ENCODE peak calls at places on chromosomes 7 and 10, in four cellular contexts. U is heart left ventricle, Q is body of pancreas, V is testis. G is an unnamed sample. For H3K4me1, the result is how much of the 10 kb centered on the place peaks cover.

GRCh38 chr10:101856626-101857025 is 13.0 kb upstream of the KCNIP2 start:
- DNase-seq in U (no peak), Q (no peak), V (peak), G (no peak)

GRCh38 chr10:26359670-26360069 is 78.5 kb upstream of the APBB1IP start:
- DNase-seq in U (no peak), Q (no peak), V (no peak), G (no peak)

GRCh38 chr7:30664184-30664885 is 17.9 kb downstream of the CRHR2 start:
- DNase-seq in U (no peak), Q (no peak), V (no peak), G (no peak)

GRCh38 chr10:62113680-62114079 is 155.0 kb downstream of the RTKN2 start:
- DNase-seq in U (no peak), Q (no peak), V (no peak), G (no peak)

GRCh38 chr7:106773228-106773627 is 91.9 kb upstream of the PIK3CG start:
- DNase-seq in U (no peak), Q (no peak), V (no peak), G (no peak)

GRCh38 chr7:55552320-55553086 is 19.8 kb downstream of the VOPP1 start:
- DNase-seq in U (peak), Q (peak), V (no peak), G (peak)

GRCh38 chr7:3404490-3404889 is 103.4 kb downstream of the SDK1 start:
- DNase-seq in U (no peak), Q (peak), V (no peak), G (no peak)

GRCh38 chr7:107047902-107048782 is 3.6 kb downstream of the PRKAR2B start:
- DNase-seq in U (no peak), Q (no peak), V (no peak), G (no peak)

GRCh38 chr7:90738249-90738648 is 142.1 kb downstream of the CDK14 start:
- DNase-seq in U (no peak), Q (no peak), V (no peak), G (no peak)

GRCh38 chr10:79051766-79052165 is 17.0 kb upstream of the ZMIZ1 start:
- DNase-seq in U (no peak), Q (peak), V (no peak), G (no peak)

GRCh38 chr10:116947838-116948529 is 57.0 kb downstream of the SHTN1 start:
- DNase-seq in U (no peak), Q (peak), V (no peak), G (no peak)

GRCh38 chr7:43307522-43307921 is 195.1 kb downstream of the HECW1 start:
- DNase-seq in U (no peak), Q (no peak), V (no peak), G (no peak)

GRCh38 chr7:28202222-28202621 is 21.6 kb upstream of the JAZF1 start:
- DNase-seq in U (no peak), Q (no peak), V (no peak), G (no peak)

GRCh38 chr7:69932034-69932628 is 333.9 kb downstream of the AUTS2 start:
- DNase-seq in U (no peak), Q (peak), V (peak), G (peak)

GRCh38 chr7:90269163-90269562 is 24.2 kb downstream of the CFAP69 start:
- DNase-seq in U (no peak), Q (no peak), V (no peak), G (no peak)

GRCh38 chr7:12884856-12885440 is 197.5 kb downstream of the ARL4A start:
- DNase-seq in U (no peak), Q (no peak), V (no peak), G (no peak)

GRCh38 chr7:28166982-28167715 is 13.4 kb downstream of the JAZF1 start:
- DNase-seq in U (no peak), Q (no peak), V (no peak), G (no peak)

GRCh38 chr7:94656925-94657731 is 1.2 kb upstream of the SGCE start:
- DNase-seq in U (no peak), Q (no peak), V (peak), G (no peak)

GRCh38 chr10:84224411-84225028 is 824 bp downstream of the LRIT2 start:
- DNase-seq in U (no peak), Q (no peak), V (no peak), G (no peak)

GRCh38 chr7:80843018-80843671 is 75.7 kb downstream of the SEMA3C start:
- DNase-seq in U (no peak), Q (no peak), V (no peak), G (no peak)

GRCh38 chr7:45384499-45384898 is 189.7 kb upstream of the ADCY1 start:
- DNase-seq in U (no peak), Q (no peak), V (no peak), G (no peak)

GRCh38 chr10:48253970-48254657 is 20.4 kb downstream of the FRMPD2 start:
- DNase-seq in U (no peak), Q (no peak), V (no peak), G (no peak)

GRCh38 chr10:62248465-62248864 is 20.2 kb downstream of the RTKN2 start:
- DNase-seq in U (no peak), Q (no peak), V (no peak), G (no peak)

GRCh38 chr10:79270471-79271246 is 76.6 kb upstream of the PPIF start:
- DNase-seq in U (no peak), Q (peak), V (no peak), G (no peak)

GRCh38 chr10:43591303-43591904 is 14.8 kb upstream of the ZNF485 start:
- DNase-seq in U (no peak), Q (no peak), V (no peak), G (no peak)

GRCh38 chr10:28365840-28366239 is 63.0 kb upstream of the MPP7 start:
- DNase-seq in U (no peak), Q (no peak), V (no peak), G (no peak)

GRCh38 chr7:7719235-7719634 is 828 bp upstream of the RPA3 start:
- DNase-seq in U (peak), Q (peak), V (no peak), G (peak)

GRCh38 chr7:17937506-17938115 is 2.7 kb downstream of the SNX13 start:
- DNase-seq in U (no peak), Q (no peak), V (no peak), G (no peak)

GRCh38 chr10:86370006-86370585 is 3.5 kb upstream of the GRID1 start:
- DNase-seq in U (no peak), Q (no peak), V (no peak), G (no peak)

GRCh38 chr7:51328351-51328801 is 11.8 kb upstream of the COBL start:
- DNase-seq in U (no peak), Q (peak), V (no peak), G (no peak)

GRCh38 chr7:21927693-21928092 is 18.0 kb downstream of the CDCA7L start:
- DNase-seq in U (no peak), Q (no peak), V (no peak), G (no peak)

GRCh38 chr7:157059534-157059933 is 49.1 kb upstream of the MNX1 start:
- DNase-seq in U (no peak), Q (no peak), V (no peak), G (no peak)
- H3K4me1 ChIP-seq in U (under half), Q (under half), V (under half), G (under half)

GRCh38 chr10:32960022-32960421 is 2.0 kb upstream of the ITGB1 start:
- DNase-seq in U (no peak), Q (no peak), V (no peak), G (no peak)
- TF ChIP-seq POLR2A in U (no peak), Q (no peak), V (no peak), G (no peak)

DNA sequence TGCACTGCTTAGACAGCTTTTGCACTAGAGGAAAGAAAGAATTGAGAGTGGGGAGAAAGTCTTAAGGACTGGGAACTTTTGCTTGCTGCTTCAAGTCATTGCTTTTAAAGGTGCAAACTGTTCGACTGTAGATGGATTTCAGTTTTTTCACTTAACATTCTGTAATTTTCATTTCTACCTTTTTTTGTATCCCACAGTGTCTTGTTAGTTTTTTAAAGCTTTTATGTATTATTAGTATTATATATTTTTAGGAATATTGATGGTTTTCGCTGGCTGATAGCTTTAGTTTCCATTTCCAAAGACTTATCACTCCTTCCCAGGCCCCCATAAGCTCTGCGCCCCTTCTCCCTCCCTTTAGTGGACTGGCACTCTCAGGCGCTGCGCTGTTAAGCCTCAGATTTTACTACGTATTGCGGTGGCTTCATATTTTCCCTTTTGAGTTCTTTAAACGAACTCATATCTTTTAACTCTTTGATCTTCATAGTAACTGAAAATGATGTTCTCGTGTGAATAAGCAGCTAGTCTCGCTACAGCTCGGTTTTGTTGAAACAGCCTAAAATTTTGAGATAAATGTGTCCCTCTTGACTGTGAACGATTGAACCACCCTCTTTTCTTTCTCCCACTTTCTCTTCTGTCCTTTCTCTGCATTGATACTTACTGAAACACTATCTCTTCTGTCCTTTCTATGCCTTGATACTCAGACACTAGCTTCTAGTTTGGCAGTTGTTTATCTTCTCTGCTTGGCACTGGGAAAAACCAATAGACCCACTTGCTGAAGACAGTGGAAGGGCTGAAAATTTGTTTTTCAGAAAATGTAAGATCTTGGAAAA is 2.5 kb upstream of the ETV1 start:
- DNase-seq in U (no peak), Q (no peak), V (no peak), G (no peak)
- H3K4me3 ChIP-seq in U (peak), Q (peak), V (peak), G (peak)

DNA sequence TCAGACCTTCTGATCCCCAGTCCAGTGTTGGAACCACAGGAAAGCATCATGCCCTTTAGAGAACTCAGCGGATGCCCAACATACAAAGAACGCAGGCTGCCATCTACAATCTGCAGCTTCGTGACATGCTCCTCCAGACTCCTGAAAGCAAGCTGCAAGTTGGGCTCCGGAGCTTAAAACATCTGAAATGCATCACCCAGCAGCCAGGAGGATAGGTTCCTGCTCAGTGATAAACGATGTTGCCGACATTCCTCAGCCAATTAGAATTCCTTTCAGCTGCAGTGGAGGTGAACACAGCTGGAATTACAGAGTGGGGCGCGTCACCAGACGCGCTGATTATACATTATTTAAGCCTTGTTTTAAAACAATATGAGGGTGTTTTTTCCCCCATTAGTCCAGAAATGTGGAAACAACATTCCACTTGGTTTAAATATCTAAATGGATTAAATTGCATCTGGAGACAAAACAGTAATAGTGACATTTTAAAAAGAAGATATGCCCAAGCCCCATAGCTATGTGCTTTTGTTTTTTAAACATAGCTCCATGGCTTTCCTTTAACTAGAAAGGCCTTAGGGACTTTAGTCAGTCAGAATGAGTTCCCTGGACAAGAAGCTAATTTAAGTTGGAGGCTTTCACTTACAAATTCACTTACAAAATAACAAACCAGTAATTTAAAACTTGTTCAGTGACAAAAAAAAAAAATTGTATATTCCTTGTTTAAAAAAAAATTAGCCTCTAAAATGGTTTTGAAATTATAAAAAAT is 6.3 kb downstream of the SMURF1 start:
- DNase-seq in U (no peak), Q (no peak), V (no peak), G (no peak)
- H3K4me1 ChIP-seq in U (half or more), Q (half or more), V (under half), G (under half)

GRCh38 chr7:20698469-20698868 is 83.0 kb downstream of the ABCB5 start:
- DNase-seq in U (no peak), Q (no peak), V (no peak), G (no peak)
- TF ChIP-seq POLR2A in U (no peak), Q (no peak), V (no peak), G (no peak)

GRCh38 chr7:128910569-128910945 is at the start of gene KCP:
- DNase-seq in U (peak), Q (no peak), V (no peak), G (no peak)

GRCh38 chr7:128906766-128907559 is 3.5 kb downstream of the KCP start:
- DNase-seq in U (peak), Q (no peak), V (no peak), G (no peak)

GRCh38 chr7:128911441-128912031 is 1.0 kb upstream of the KCP start:
- DNase-seq in U (peak), Q (peak), V (no peak), G (no peak)

GRCh38 chr7:128909605-128910568 is 622 bp downstream of the KCP start:
- DNase-seq in U (peak), Q (no peak), V (no peak), G (no peak)

GRCh38 chr7:128908750-128909385 is 1.6 kb downstream of the KCP start:
- DNase-seq in U (no peak), Q (no peak), V (no peak), G (no peak)
- H3K4me3 ChIP-seq in U (no peak), Q (no peak), V (no peak), G (no peak)

GRCh38 chr7:125481323-125481722 is 551.7 kb upstream of the POT1 start:
- DNase-seq in U (no peak), Q (no peak), V (no peak), G (no peak)
- H3K4me1 ChIP-seq in U (under half), Q (under half), V (under half), G (under half)

GRCh38 chr7:113891031-113891350 is 27.8 kb downstream of the PPP1R3A start:
- DNase-seq in U (no peak), Q (no peak), V (no peak), G (no peak)
- TF ChIP-seq POLR2A in U (no peak), Q (no peak), V (no peak), G (no peak)

G was measured in prostate gland.